ENCODE peak calls at places on chromosomes 1 and 21, in seven cellular contexts. J is GM20000; F is stimulated activated CD4-positive, alpha-beta T cell treated with anti-CD3 and anti-CD28 coated beads, Interleukin-2, amount 100 ng/mL, for 24 hours; Y is activated CD4-positive, alpha-beta T cell treated with anti-CD3 and anti-CD28 coated beads, Interleukin-2, amount 50 U/mL, for 24 hours; N is mucosa of descending colon; E is GM12865; A is posterior vena cava. M is an unnamed sample.

GRCh38 chr1:21933397-21934248 is 3.5 kb downstream of the HSPG2 start:
- DNase-seq in A (peak), F (no peak), J (no peak), N (peak), E (no peak), Y (no peak), M (no peak)

GRCh38 chr21:29257701-29258100 is 41.0 kb upstream of the BACH1 start:
- DNase-seq in A (no peak), N (no peak), J (no peak), E (no peak), F (no peak), Y (no peak), M (no peak)

GRCh38 chr1:62238507-62238906 is 43.9 kb downstream of the L1TD1 start:
- DNase-seq in A (no peak), E (no peak), J (no peak), F (no peak), Y (no peak), N (no peak), M (no peak)

GRCh38 chr1:224328644-224329043 is 1.3 kb downstream of the NVL start:
- DNase-seq in J (no peak), Y (no peak), F (no peak), A (no peak), N (no peak), E (no peak), M (no peak)

GRCh38 chr1:119960501-119960900 is 64.2 kb upstream of the ADAM30 start:
- DNase-seq in E (no peak), F (no peak), A (no peak), J (no peak), N (no peak), Y (no peak), M (no peak)

GRCh38 chr1:112887599-112888303 is 68.2 kb downstream of the SLC16A1 start:
- DNase-seq in N (no peak), E (no peak), J (no peak), A (no peak), Y (no peak), F (no peak), M (no peak)

GRCh38 chr21:15943009-15943666 is 213.4 kb downstream of the USP25 start:
- DNase-seq in Y (no peak), A (no peak), F (no peak), N (no peak), E (no peak), J (no peak), M (no peak)

GRCh38 chr21:44065428-44065827 is 41.8 kb upstream of the PWP2 start:
- DNase-seq in N (no peak), A (no peak), Y (peak), E (peak), J (peak), F (peak), M (no peak)

GRCh38 chr1:9729523-9729922 is 78.0 kb downstream of the PIK3CD start:
- DNase-seq in E (no peak), Y (no peak), A (no peak), F (no peak), J (peak), N (no peak), M (no peak)

GRCh38 chr1:2449636-2450454 is 26.2 kb upstream of the PLCH2 start:
- DNase-seq in A (no peak), N (no peak), J (peak), E (no peak), F (no peak), Y (no peak), M (no peak)

GRCh38 chr1:199735660-199736059 is 291.9 kb upstream of the NR5A2 start:
- DNase-seq in N (no peak), J (no peak), F (no peak), A (no peak), E (no peak), Y (no peak), M (no peak)

GRCh38 chr1:189524501-189524900 is 953.2 kb downstream of the BRINP3 start:
- DNase-seq in J (no peak), E (no peak), N (no peak), Y (no peak), F (no peak), A (no peak), M (no peak)

GRCh38 chr1:202280595-202280994 is 61.1 kb downstream of the UBE2T start:
- DNase-seq in J (no peak), Y (no peak), F (no peak), E (no peak), N (no peak), A (peak), M (no peak)

GRCh38 chr1:206790502-206791250 is 18.4 kb upstream of the IL10 start:
- DNase-seq in N (no peak), Y (no peak), J (peak), F (no peak), E (peak), A (no peak), M (no peak)

GRCh38 chr1:233168384-233168783 is 127.1 kb downstream of the PCNX2 start:
- DNase-seq in F (no peak), E (no peak), N (no peak), J (no peak), Y (no peak), A (no peak), M (no peak)

GRCh38 chr21:29005696-29006095 is 13.0 kb upstream of the LTN1 start:
- DNase-seq in N (no peak), Y (no peak), J (no peak), E (no peak), F (no peak), A (no peak), M (no peak)

GRCh38 chr1:165844114-165844798 is 16.8 kb downstream of the UCK2 start:
- DNase-seq in J (no peak), Y (no peak), F (no peak), A (no peak), E (no peak), N (no peak), M (no peak)

GRCh38 chr1:42259059-42259738 is 75.8 kb downstream of the FOXJ3 start:
- DNase-seq in F (no peak), E (peak), N (no peak), A (no peak), J (peak), Y (no peak), M (no peak)